ENCODE peak calls at places on chromosomes 4 and X, in ten cellular contexts. E is cardiac fibroblast, B is WTC11, M is GM10248, C is endothelial cell, D is GM13977, X is astrocyte, Z is upper lobe of right lung, Q is Peyer's patch, A is dorsolateral prefrontal cortex. T is an unnamed sample.

GRCh38 chr4:22500128-22500611 is 15.7 kb downstream of the ADGRA3 start:
- DNase-seq in Q (no peak), A (no peak), C (no peak), Z (no peak), B (no peak), D (no peak), M (no peak), E (no peak), X (no peak), T (no peak)

GRCh38 chr4:79917246-79917645 is 155.8 kb downstream of the ANTXR2 start:
- DNase-seq in X (peak), B (peak), D (peak), E (peak), Z (no peak), A (no peak), M (peak), C (peak), Q (peak), T (peak)

GRCh38 chrX:85243761-85244410 is at the start of the genes SATL1 and ZNF711:
- DNase-seq in E (peak), C (peak), M (peak), Z (peak), Q (peak), B (peak), D (peak), A (peak), X (peak), T (peak)

GRCh38 chr4:69718376-69719293 is 41.8 kb downstream of the SULT1B1 start:
- DNase-seq in M (no peak), Z (no peak), Q (no peak), D (no peak), C (no peak), X (peak), B (no peak), A (no peak), E (peak), T (no peak)

GRCh38 chrX:373641-374471 is 12.9 kb downstream of the PPP2R3B start:
- DNase-seq in Q (no peak), E (peak), Z (no peak), X (peak), M (no peak), A (no peak), B (peak), C (peak), D (no peak), T (peak)

GRCh38 chr4:146095091-146095690 is 80.3 kb upstream of the LSM6 start:
- DNase-seq in Q (peak), Z (no peak), E (peak), A (no peak), C (peak), B (peak), X (peak), D (no peak), M (no peak), T (peak)

GRCh38 chr4:85823295-85823694 is 348.3 kb downstream of the ARHGAP24 start:
- DNase-seq in Z (no peak), M (no peak), E (no peak), X (no peak), C (no peak), Q (no peak), D (no peak), A (no peak), B (no peak), T (no peak)

GRCh38 chr4:54005475-54005874 is 58.9 kb downstream of the CHIC2 start:
- DNase-seq in B (no peak), Z (no peak), C (no peak), A (no peak), Q (no peak), M (no peak), E (peak), X (no peak), D (no peak), T (no peak)

GRCh38 chr4:152698012-152698499 is 18.3 kb upstream of the TMEM154 start:
- DNase-seq in X (no peak), B (no peak), E (no peak), C (no peak), Q (no peak), A (no peak), M (no peak), Z (no peak), D (no peak), T (no peak)

GRCh38 chr4:136562842-136563241 is 969.5 kb downstream of the PCDH18 start:
- DNase-seq in E (peak), X (peak), Z (no peak), Q (no peak), B (no peak), D (no peak), C (no peak), A (no peak), M (no peak), T (no peak)

GRCh38 chr4:152937535-152938236 is 1.6 kb downstream of the FHDC1 start:
- DNase-seq in Q (no peak), D (peak), C (peak), E (peak), B (peak), A (peak), M (peak), X (peak), Z (peak), T (peak)

GRCh38 chr4:94550352-94550751 is 98.6 kb downstream of the PDLIM5 start:
- DNase-seq in X (no peak), A (no peak), M (no peak), B (no peak), Q (no peak), C (no peak), D (no peak), E (no peak), Z (no peak), T (no peak)

GRCh38 chr4:147860960-147861359 is 129.1 kb downstream of the ARHGAP10 start:
- DNase-seq in M (no peak), A (no peak), C (no peak), E (no peak), Z (no peak), Q (no peak), B (no peak), X (no peak), D (no peak), T (no peak)

GRCh38 chrX:154548028-154548316 is 552 bp downstream of the IKBKG start:
- DNase-seq in Z (no peak), B (no peak), Q (no peak), D (no peak), M (no peak), C (no peak), A (no peak), X (no peak), E (no peak), T (no peak)

GRCh38 chr4:1359161-1359535 is 12.1 kb downstream of the UVSSA start:
- DNase-seq in Q (no peak), M (no peak), B (no peak), X (no peak), E (no peak), D (no peak), C (no peak), Z (no peak), A (no peak), T (no peak)

GRCh38 chr4:38387348-38387747 is 276.7 kb upstream of the KLF3 start:
- DNase-seq in D (no peak), M (no peak), Q (no peak), Z (peak), C (no peak), B (no peak), E (peak), A (no peak), X (peak), T (no peak)

GRCh38 chr4:123877561-123877960 is 481.0 kb downstream of the SPRY1 start:
- DNase-seq in M (no peak), A (no peak), C (no peak), Z (no peak), E (peak), Q (no peak), D (no peak), B (no peak), X (peak), T (no peak)

GRCh38 chr4:123876640-123877039 is 480.0 kb downstream of the SPRY1 start:
- DNase-seq in B (no peak), Q (no peak), X (peak), M (no peak), E (no peak), C (no peak), A (no peak), D (no peak), Z (no peak), T (peak)

GRCh38 chr4:123874044-123874443 is 477.4 kb downstream of the SPRY1 start:
- DNase-seq in E (peak), C (no peak), Z (no peak), Q (no peak), M (no peak), A (no peak), X (no peak), B (no peak), D (no peak), T (no peak)

GRCh38 chr4:123878976-123879375 is 482.4 kb downstream of the SPRY1 start:
- DNase-seq in D (no peak), X (no peak), M (no peak), E (no peak), C (no peak), A (no peak), Z (no peak), Q (no peak), B (no peak), T (no peak)

GRCh38 chr4:123876122-123876521 is 479.5 kb downstream of the SPRY1 start:
- DNase-seq in Q (no peak), X (no peak), D (no peak), A (no peak), M (no peak), E (no peak), C (no peak), B (no peak), Z (no peak), T (no peak)
- TF ChIP-seq CTCF in Q (no peak), X (no peak), D (no peak), A (no peak), M (no peak), E (no peak), C (no peak), B (no peak), Z (no peak), T (no peak)

GRCh38 chrX:47158131-47158530 is 13.1 kb downstream of the RBM10 start:
- DNase-seq in E (no peak), D (no peak), M (no peak), A (no peak), B (peak), X (no peak), C (no peak), Q (no peak), Z (no peak), T (no peak)
- TF ChIP-seq CTCF in E (no peak), D (no peak), M (no peak), A (no peak), B (peak), X (no peak), C (peak), Q (no peak), Z (no peak), T (no peak)

DNA sequence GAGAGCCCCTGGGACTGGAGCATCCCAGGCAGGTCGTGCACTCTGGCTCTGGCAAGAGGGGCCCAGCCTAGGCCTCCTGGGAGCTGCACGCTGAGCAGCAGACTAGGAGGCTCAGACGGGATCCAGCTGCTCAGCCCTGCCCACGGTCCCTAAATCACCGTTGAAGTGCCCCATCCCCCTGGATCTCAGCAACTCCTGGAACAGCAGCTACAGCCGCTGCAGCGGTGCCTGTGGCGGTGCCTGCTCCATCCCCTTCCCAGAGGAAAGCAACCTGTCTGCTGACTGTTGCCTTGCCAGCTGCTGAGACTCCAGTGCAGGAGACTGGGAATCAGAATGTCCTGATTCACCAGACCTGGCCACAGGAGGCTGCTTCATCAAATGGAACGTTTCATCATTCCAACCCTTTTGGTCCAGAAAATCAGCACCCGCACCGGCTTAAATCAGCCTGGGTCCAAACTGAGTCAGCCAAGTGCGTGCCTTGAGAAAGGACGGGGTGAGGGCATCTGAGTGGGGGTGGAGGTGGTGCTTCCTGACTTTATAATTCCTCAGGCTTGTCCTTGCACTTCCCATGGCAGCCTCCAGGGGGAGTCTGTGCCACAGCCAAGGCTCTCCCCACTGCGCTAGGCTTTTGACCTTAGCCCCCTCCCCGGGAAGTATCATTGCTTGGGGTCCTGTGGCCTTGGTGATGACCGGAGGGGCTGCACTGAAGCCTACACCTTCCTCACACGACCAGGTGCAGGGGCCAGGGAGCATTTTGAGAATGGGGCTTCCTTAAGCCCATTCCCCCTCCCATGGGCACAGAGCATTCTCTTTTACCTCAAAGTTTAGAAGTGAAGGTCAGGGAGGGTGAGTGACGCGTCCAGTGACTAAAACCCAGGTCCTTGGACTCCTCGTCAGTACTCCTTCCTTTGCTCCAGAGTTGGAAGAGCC is 6.5 kb downstream of the ZNF185 start:
- DNase-seq in M (peak), E (peak), Z (peak), X (peak), A (no peak), B (peak), Q (peak), D (peak), C (peak), T (peak)
- TF ChIP-seq CTCF in M (peak), E (peak), Z (peak), X (peak), A (peak), B (peak), Q (peak), D (peak), C (peak), T (peak)

GRCh38 chr4:140151700-140152014 is 2.3 kb downstream of the MAML3 start:
- DNase-seq in E (peak), C (no peak), B (peak), Z (peak), A (no peak), D (peak), Q (peak), X (peak), M (peak), T (peak)

GRCh38 chr4:140150886-140151699 is 2.9 kb downstream of the MAML3 start:
- DNase-seq in D (peak), X (peak), B (peak), Q (peak), Z (peak), M (peak), C (peak), A (peak), E (peak), T (peak)

GRCh38 chr4:140150636-140150885 is 3.4 kb downstream of the MAML3 start:
- DNase-seq in M (no peak), D (no peak), Q (peak), B (no peak), A (no peak), X (no peak), Z (no peak), C (no peak), E (no peak), T (no peak)

GRCh38 chr4:140152015-140152703 is 1.8 kb downstream of the MAML3 start:
- DNase-seq in X (no peak), B (peak), M (peak), C (peak), E (no peak), D (peak), Z (peak), Q (peak), A (peak), T (peak)

DNA sequence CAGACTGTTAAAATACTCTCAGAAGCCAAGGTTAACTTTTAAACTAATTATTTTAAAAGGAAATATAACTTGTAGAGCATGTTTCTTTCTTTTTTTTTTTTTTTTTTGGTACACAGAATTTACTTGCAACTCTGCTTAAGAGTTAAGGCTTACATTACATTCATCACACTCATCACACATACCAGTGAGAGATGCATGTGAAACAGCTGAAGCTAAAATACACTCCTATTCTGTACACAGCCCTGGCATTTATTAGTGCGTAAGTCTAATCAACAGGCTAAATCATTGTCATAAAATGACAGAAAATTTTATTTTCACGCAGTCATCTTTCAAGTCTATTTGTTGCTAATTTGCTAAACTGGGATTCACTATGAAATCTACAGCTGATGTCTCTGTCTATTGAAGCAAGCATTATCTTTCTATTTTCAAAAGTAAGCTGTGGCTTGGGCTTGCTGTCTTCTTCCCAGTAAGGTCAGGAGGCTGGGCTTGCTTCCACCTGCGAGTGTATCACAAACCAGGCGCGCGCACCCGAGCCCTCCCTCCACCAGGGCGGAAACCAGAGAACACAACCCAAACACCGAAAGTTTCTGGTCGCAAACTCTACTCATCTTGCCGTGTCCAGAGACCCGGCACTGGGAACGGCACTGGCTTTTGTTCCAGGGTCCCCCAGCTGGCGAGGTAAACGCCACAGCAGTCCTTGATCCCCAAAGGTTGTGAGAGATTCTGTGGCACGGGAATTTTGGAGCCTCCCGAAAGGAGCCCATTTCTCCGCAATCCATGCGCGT is 3.9 kb downstream of the MAML3 start:
- DNase-seq in A (peak), E (peak), M (no peak), Z (peak), Q (peak), C (peak), X (peak), B (peak), D (peak), T (peak)
- TF ChIP-seq CTCF in A (no peak), E (peak), M (no peak), Z (no peak), Q (peak), C (no peak), X (no peak), B (no peak), D (no peak), T (no peak)

DNA sequence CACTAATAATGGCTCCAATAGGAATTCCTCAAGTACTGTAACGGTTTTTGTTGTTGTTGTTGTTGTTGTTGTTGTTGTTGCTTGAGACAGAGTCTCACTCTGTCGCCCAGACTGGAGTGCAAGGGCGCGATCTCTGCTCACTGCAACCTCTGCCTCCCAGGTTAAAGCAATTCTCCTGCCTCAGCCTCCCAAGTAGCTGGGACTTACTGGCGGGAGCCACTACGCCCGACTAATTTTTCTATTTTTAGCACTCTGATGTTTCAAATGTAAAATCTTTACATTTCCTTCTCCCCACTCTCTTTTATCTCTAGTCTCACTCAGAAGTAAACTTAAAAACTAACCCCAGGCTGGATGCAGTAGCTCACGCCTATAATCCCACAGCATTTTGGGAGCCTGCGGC is 8.0 kb downstream of the ANKRD17 start:
- DNase-seq in M (no peak), Z (no peak), A (no peak), D (no peak), X (no peak), Q (no peak), E (no peak), C (no peak), B (no peak), T (no peak)
- TF ChIP-seq CTCF in M (no peak), Z (no peak), A (no peak), D (no peak), X (no peak), Q (no peak), E (no peak), C (no peak), B (no peak), T (no peak)

DNA sequence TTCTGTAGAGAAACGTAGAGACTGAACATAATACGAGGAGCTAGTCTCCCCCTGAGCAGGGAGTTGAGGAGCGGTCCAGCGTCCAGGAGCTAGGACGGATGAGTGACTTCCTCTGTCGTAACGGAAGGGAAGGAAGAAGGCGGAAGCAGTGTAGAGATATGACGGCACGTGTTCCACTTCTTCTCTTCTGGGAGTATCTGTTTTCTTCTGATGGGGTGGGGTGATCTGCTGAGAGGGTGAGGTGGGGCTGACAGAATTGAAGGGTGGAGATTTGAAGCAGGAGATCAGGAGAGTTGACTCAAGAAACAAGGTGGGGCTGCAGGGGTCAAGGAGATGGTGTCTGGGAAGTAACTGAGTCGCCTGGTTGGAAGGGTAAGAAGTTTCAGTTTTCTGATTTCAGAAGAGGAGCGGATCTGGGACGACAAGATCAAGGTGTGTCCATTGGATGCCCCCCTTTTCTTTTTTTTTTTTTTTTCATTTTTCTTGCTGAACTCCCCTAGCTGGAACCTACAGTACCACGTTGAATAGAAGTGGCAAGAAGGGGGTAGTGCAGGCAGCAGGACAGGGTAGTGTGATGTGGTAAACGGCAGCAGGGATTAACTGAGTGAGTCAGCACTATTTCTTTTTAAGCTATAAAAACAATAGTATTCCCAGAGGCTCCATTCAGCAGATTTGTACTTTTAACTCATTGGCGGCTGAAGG is 50.7 kb upstream of the SETD7 start:
- DNase-seq in B (no peak), A (no peak), Z (no peak), D (no peak), E (peak), M (no peak), Q (no peak), X (peak), C (no peak), T (no peak)
- TF ChIP-seq CTCF in B (no peak), A (no peak), Z (no peak), D (no peak), E (peak), M (no peak), Q (no peak), X (no peak), C (no peak), T (no peak)

DNA sequence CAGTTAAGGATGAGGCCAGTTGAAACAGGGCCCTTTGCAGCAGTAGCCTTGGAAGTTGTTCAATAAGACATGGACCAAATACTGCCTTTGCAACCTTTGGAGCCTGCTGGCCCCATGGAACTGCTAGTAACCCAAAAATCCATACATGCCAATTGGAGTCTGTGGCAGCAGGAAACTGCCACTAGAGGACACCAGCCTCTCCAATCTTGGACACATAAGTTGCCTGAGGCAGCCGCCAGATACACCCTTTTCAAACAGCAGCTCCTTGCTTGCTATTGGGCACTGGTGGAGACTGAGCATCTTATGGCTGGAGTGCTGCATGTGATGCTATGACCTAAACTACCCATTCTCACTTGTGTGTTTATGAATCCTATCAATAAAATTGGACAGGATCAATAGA is 14.8 kb upstream of the LAP3 start:
- DNase-seq in B (no peak), C (no peak), M (no peak), Q (no peak), A (no peak), D (no peak), Z (no peak), X (no peak), E (no peak), T (no peak)
- TF ChIP-seq CTCF in B (no peak), C (no peak), M (peak), Q (no peak), A (peak), D (peak), Z (no peak), X (no peak), E (no peak), T (no peak)

T was measured in nephron progenitor cell.